ENCODE peak calls at places on chromosomes 6 and 20, in eight cellular contexts. K, A, Z, F, S, D, O and L are unnamed samples.

GRCh38 chr6:10555625-10556309 is 34.6 kb downstream of the GCNT2 start:
- DNase-seq in S (no peak), A (peak; percentile 78), Z (peak; percentile 83), D (no peak), F (peak; percentile 65), O (no peak), K (peak; percentile 65), L (peak; percentile 81)

GRCh38 chr6:14732845-14733757 is 512.8 kb upstream of the JARID2 start:
- DNase-seq in K (no peak), A (no peak), F (no peak), Z (peak; percentile 88), O (peak; percentile 60), S (no peak), D (no peak), L (no peak)

GRCh38 chr20:63472159-63472811 is at the start of gene KCNQ2:
- DNase-seq in F (peak; percentile 87), S (no peak), Z (peak; percentile 85), O (no peak), K (no peak), D (no peak), A (peak; percentile 40), L (no peak)

GRCh38 chr6:35139924-35140524 is 1.1 kb downstream of the TCP11 start:
- DNase-seq in F (peak; percentile 70), O (peak; percentile 27), A (peak; percentile 73), Z (peak; percentile 69), K (no peak), D (no peak), S (peak; percentile 61), L (peak; percentile 58)

GRCh38 chr6:110708295-110708965 is 106.8 kb downstream of the CDK19 start:
- DNase-seq in Z (peak; percentile 40), F (no peak), K (no peak), O (no peak), A (no peak), S (no peak), D (no peak), L (no peak)

GRCh38 chr6:129576456-129576855 is 133.5 kb downstream of the ARHGAP18 start:
- DNase-seq in Z (no peak), S (no peak), K (no peak), A (no peak), O (no peak), D (no peak), F (no peak), L (no peak)

GRCh38 chr6:13485923-13486557 is 1.4 kb downstream of the GFOD1 start:
- DNase-seq in O (no peak), D (no peak), A (peak; percentile 53), Z (peak; percentile 71), K (peak; percentile 51), S (peak; percentile 23), F (peak; percentile 70), L (no peak)

GRCh38 chr6:152575621-152576150 is 61.5 kb downstream of the SYNE1 start:
- DNase-seq in A (no peak), Z (peak; percentile 31), F (no peak), S (no peak), D (no peak), O (no peak), K (no peak), L (no peak)

GRCh38 chr6:149202100-149202499 is 115.4 kb upstream of the TAB2 start:
- DNase-seq in F (no peak), Z (no peak), D (no peak), K (no peak), A (no peak), S (no peak), O (no peak), L (no peak)

GRCh38 chr6:106511274-106512047 is 117.8 kb downstream of the RTN4IP1 start:
- DNase-seq in D (peak; percentile 77), A (peak; percentile 44), S (peak; percentile 22), K (peak; percentile 61), Z (peak; percentile 50), F (peak; percentile 60), O (peak; percentile 49), L (peak; percentile 80)

GRCh38 chr6:110960014-110960390 is 1.5 kb downstream of the GTF3C6 start:
- DNase-seq in O (no peak), S (no peak), D (no peak), K (no peak), Z (no peak), F (no peak), A (no peak), L (no peak)

GRCh38 chr6:25369450-25370086 is 90.4 kb downstream of the CARMIL1 start:
- DNase-seq in K (no peak), D (no peak), O (peak; percentile 34), A (no peak), Z (peak; percentile 81), F (no peak), S (no peak), L (no peak)

GRCh38 chr6:40845588-40845987 is 193.4 kb downstream of the UNC5CL start:
- DNase-seq in A (peak; percentile 76), F (no peak), O (no peak), K (no peak), S (peak; percentile 34), D (no peak), Z (peak; percentile 80), L (no peak)

GRCh38 chr6:140560671-140561070 is 1186.2 kb upstream of the CITED2 start:
- DNase-seq in D (no peak), F (no peak), A (no peak), Z (no peak), S (no peak), O (no peak), K (no peak), L (no peak)

GRCh38 chr6:6556738-6557503 is 31.6 kb upstream of the LY86 start:
- DNase-seq in F (peak; percentile 64), A (peak; percentile 70), O (no peak), S (no peak), Z (peak; percentile 81), D (peak; percentile 64), K (no peak), L (no peak)

GRCh38 chr20:64110411-64111068 is 3.2 kb upstream of the NPBWR2 start:
- DNase-seq in Z (no peak), O (peak; percentile 18), F (peak; percentile 33), A (no peak), S (no peak), K (peak; percentile 30), D (no peak), L (peak; percentile 73)

GRCh38 chr6:144566868-144567615 is 281.9 kb downstream of the UTRN start:
- DNase-seq in S (no peak), D (no peak), A (no peak), K (no peak), F (no peak), O (no peak), Z (no peak), L (no peak)

GRCh38 chr6:36949636-36950035 is 4.9 kb upstream of the PI16 start:
- DNase-seq in K (no peak), D (no peak), F (no peak), A (no peak), S (no peak), O (no peak), Z (no peak), L (no peak)

GRCh38 chr20:54514020-54514607 is 38.7 kb downstream of the DOK5 start:
- DNase-seq in D (no peak), O (no peak), A (peak; percentile 20), S (no peak), Z (peak; percentile 40), K (no peak), F (no peak), L (no peak)

GRCh38 chr6:9523462-9523861 is 891.4 kb downstream of the TFAP2A start:
- DNase-seq in Z (no peak), F (no peak), K (no peak), O (no peak), A (peak; percentile 18), S (no peak), D (no peak), L (no peak)

GRCh38 chr6:13696226-13696625 is 15.4 kb downstream of the RANBP9 start:
- DNase-seq in F (no peak), O (no peak), S (no peak), D (no peak), K (no peak), A (no peak), Z (no peak), L (no peak)

DNA sequence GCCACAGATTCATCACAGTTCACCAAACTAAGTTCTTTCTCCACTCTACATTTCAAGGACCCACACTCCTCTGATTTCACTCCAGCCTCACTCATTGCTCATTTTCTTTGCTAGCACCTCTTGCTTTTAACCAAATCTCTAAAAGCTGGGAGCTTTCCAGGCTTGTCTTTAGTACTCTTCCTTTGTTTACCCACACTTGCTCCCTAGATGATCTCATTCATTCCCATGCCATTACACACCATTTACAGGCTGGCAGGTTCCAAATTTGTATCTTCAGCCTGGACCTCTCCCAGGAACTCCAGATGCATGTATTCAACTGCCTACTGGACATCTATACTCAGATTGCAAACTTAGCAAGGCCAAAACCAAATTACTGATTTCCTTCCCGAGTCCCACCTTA is 5.3 kb upstream of the GUCA1B start:
- DNase-seq in Z (peak; percentile 22), O (no peak), D (no peak), S (no peak), K (no peak), A (no peak), F (no peak), L (no peak)
- H3K27ac ChIP-seq in Z (no peak overlapping the region), O (no peak overlapping the region), D (no peak overlapping the region), S (no peak overlapping the region), K (no peak overlapping the region), A (no peak overlapping the region), F (no peak overlapping the region), L (no peak overlapping the region)

DNA sequence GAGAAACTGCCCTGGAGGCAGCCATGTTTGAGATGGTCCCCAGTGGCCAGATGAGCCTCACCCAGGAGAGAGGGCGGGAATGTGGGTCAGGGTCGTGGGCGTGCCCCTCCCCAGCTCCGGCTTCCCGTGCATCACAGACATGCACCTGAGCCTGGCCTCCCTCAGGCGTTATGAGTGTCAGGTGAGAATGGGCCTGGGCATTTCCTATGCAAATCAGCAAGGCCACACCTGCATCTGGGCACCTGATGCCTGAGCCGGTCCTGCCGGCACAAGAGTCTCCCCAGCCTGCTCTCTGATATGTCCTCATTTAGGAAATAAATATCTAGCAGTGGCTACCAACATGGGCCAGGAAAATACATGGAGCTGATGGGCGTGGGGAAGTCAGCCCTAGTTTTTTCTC is 82.4 kb downstream of the RAMACL start:
- DNase-seq in O (no peak), Z (no peak), F (no peak), A (no peak), K (no peak), S (no peak), D (no peak), L (peak; percentile 53)
- H3K36me3 ChIP-seq in O (no peaks in the 10 kb centered on the region), Z (no peaks in the 10 kb centered on the region), F (peaks cover 16% of the 10 kb centered on the region), A (no peaks in the 10 kb centered on the region), K (peaks cover 92% of the 10 kb centered on the region), S (no peaks in the 10 kb centered on the region), D (no peaks in the 10 kb centered on the region), L (no peaks in the 10 kb centered on the region)

GRCh38 chr6:57195457-57195856 is 23.3 kb downstream of the BAG2 start:
- DNase-seq in O (no peak), F (no peak), D (no peak), A (no peak), Z (no peak), K (no peak), S (no peak), L (no peak)
- H3K4me1 ChIP-seq in O (no peaks in the 10 kb centered on the region), F (peaks cover 3% of the 10 kb centered on the region), D (no peaks in the 10 kb centered on the region), A (no peaks in the 10 kb centered on the region), Z (peaks cover 2% of the 10 kb centered on the region), K (peaks cover 3% of the 10 kb centered on the region), S (peaks cover 1% of the 10 kb centered on the region), L (no peaks in the 10 kb centered on the region)

DNA sequence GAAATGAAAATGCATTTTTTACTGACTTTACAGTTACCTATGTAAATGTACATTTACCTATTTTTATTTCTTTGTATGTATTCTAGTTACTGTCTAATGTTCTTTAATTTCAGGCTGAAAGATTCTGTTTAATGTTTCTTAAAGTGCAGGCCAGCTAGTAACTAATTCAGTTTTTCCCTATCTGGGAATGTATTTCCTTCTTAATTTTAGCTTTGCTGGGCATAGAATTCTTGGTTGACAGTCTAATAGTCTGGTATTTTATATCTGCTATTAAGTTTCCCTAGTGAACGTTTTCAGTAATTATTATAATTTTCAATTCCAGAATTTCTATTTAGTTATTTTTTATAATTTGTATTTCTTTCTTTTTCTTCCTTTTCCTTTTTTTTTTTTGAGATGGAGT is 186.0 kb upstream of the NOX3 start:
- DNase-seq in Z (no peak), O (no peak), K (no peak), F (no peak), A (no peak), D (no peak), S (no peak), L (no peak)
- H3K27ac ChIP-seq in Z (no peak overlapping the region), O (no peak overlapping the region), K (no peak overlapping the region), F (no peak overlapping the region), A (no peak overlapping the region), D (no peak overlapping the region), S (no peak overlapping the region), L (no peak overlapping the region)